ENCODE peak calls at places on chromosome 12, in five cellular contexts. One of them, this sample, is unnamed.

GRCh38 chr12:81450920-81451739 is 308.0 kb downstream of the PPFIA2 start:
- DNase-seq in NCI-H1092 treated with DMSO at 0.1 percent for 48 hours: peak; percentile 33
- DNase-seq in hypothalamus: peak; percentile 13
- DNase-seq in stimulated activated CD8-positive, alpha-beta memory T cell treated with anti-CD3 and anti-CD28 coated beads, Interleukin-4, amount 100 ng/mL, for 24 hours: no peak
- DNase-seq in globus pallidus: peak; percentile 76
- DNase-seq in this sample: no peak

GRCh38 chr12:124441443-124442190 is 125.8 kb downstream of the NCOR2 start:
- DNase-seq in NCI-H1092 treated with DMSO at 0.1 percent for 48 hours: no peak
- DNase-seq in globus pallidus: no peak
- DNase-seq in stimulated activated CD8-positive, alpha-beta memory T cell treated with anti-CD3 and anti-CD28 coated beads, Interleukin-4, amount 100 ng/mL, for 24 hours: no peak
- DNase-seq in hypothalamus: no peak
- DNase-seq in this sample: no peak

GRCh38 chr12:91582799-91583198 is 400.2 kb upstream of the DCN start:
- DNase-seq in stimulated activated CD8-positive, alpha-beta memory T cell treated with anti-CD3 and anti-CD28 coated beads, Interleukin-4, amount 100 ng/mL, for 24 hours: no peak
- DNase-seq in globus pallidus: no peak
- DNase-seq in NCI-H1092 treated with DMSO at 0.1 percent for 48 hours: no peak
- DNase-seq in hypothalamus: no peak
- DNase-seq in this sample: no peak

GRCh38 chr12:131583085-131583712 is 127.7 kb upstream of the SFSWAP start:
- DNase-seq in NCI-H1092 treated with DMSO at 0.1 percent for 48 hours: no peak
- DNase-seq in globus pallidus: no peak
- DNase-seq in stimulated activated CD8-positive, alpha-beta memory T cell treated with anti-CD3 and anti-CD28 coated beads, Interleukin-4, amount 100 ng/mL, for 24 hours: no peak
- DNase-seq in hypothalamus: no peak
- DNase-seq in this sample: no peak

GRCh38 chr12:51070004-51070403 is 13.4 kb downstream of the CSRNP2 start:
- DNase-seq in NCI-H1092 treated with DMSO at 0.1 percent for 48 hours: no peak
- DNase-seq in hypothalamus: no peak
- DNase-seq in stimulated activated CD8-positive, alpha-beta memory T cell treated with anti-CD3 and anti-CD28 coated beads, Interleukin-4, amount 100 ng/mL, for 24 hours: no peak
- DNase-seq in globus pallidus: no peak
- DNase-seq in this sample: peak; percentile 79

GRCh38 chr12:41577995-41578394 is 389.9 kb downstream of the PDZRN4 start:
- DNase-seq in hypothalamus: no peak
- DNase-seq in stimulated activated CD8-positive, alpha-beta memory T cell treated with anti-CD3 and anti-CD28 coated beads, Interleukin-4, amount 100 ng/mL, for 24 hours: no peak
- DNase-seq in NCI-H1092 treated with DMSO at 0.1 percent for 48 hours: no peak
- DNase-seq in globus pallidus: no peak
- DNase-seq in this sample: no peak

GRCh38 chr12:92676710-92677109 is 26.1 kb upstream of the PLEKHG7 start:
- DNase-seq in globus pallidus: no peak
- DNase-seq in NCI-H1092 treated with DMSO at 0.1 percent for 48 hours: no peak
- DNase-seq in hypothalamus: no peak
- DNase-seq in stimulated activated CD8-positive, alpha-beta memory T cell treated with anti-CD3 and anti-CD28 coated beads, Interleukin-4, amount 100 ng/mL, for 24 hours: no peak
- DNase-seq in this sample: no peak

GRCh38 chr12:49557917-49558215 is 10.1 kb downstream of the MCRS1 start:
- DNase-seq in NCI-H1092 treated with DMSO at 0.1 percent for 48 hours: no peak
- DNase-seq in hypothalamus: no peak
- DNase-seq in globus pallidus: no peak
- DNase-seq in stimulated activated CD8-positive, alpha-beta memory T cell treated with anti-CD3 and anti-CD28 coated beads, Interleukin-4, amount 100 ng/mL, for 24 hours: no peak
- DNase-seq in this sample: no peak

GRCh38 chr12:33488036-33488435 is 48.4 kb upstream of the SYT10 start:
- DNase-seq in stimulated activated CD8-positive, alpha-beta memory T cell treated with anti-CD3 and anti-CD28 coated beads, Interleukin-4, amount 100 ng/mL, for 24 hours: no peak
- DNase-seq in NCI-H1092 treated with DMSO at 0.1 percent for 48 hours: no peak
- DNase-seq in globus pallidus: no peak
- DNase-seq in hypothalamus: no peak
- DNase-seq in this sample: no peak

GRCh38 chr12:52191841-52192791 is at the start of gene KRT80:
- DNase-seq in NCI-H1092 treated with DMSO at 0.1 percent for 48 hours: peak; percentile 38
- DNase-seq in globus pallidus: peak; percentile 57
- DNase-seq in hypothalamus: peak; percentile 49
- DNase-seq in stimulated activated CD8-positive, alpha-beta memory T cell treated with anti-CD3 and anti-CD28 coated beads, Interleukin-4, amount 100 ng/mL, for 24 hours: no peak
- DNase-seq in this sample: peak; percentile 75

GRCh38 chr12:113040722-113041168 is 15.8 kb upstream of the DTX1 start:
- DNase-seq in stimulated activated CD8-positive, alpha-beta memory T cell treated with anti-CD3 and anti-CD28 coated beads, Interleukin-4, amount 100 ng/mL, for 24 hours: no peak
- DNase-seq in NCI-H1092 treated with DMSO at 0.1 percent for 48 hours: no peak
- DNase-seq in globus pallidus: no peak
- DNase-seq in hypothalamus: no peak
- DNase-seq in this sample: peak; percentile 55

GRCh38 chr12:54251667-54252284 is 28.1 kb downstream of the CBX5 start:
- DNase-seq in NCI-H1092 treated with DMSO at 0.1 percent for 48 hours: peak; percentile 54
- DNase-seq in globus pallidus: peak; percentile 47
- DNase-seq in hypothalamus: no peak
- DNase-seq in stimulated activated CD8-positive, alpha-beta memory T cell treated with anti-CD3 and anti-CD28 coated beads, Interleukin-4, amount 100 ng/mL, for 24 hours: no peak
- DNase-seq in this sample: no peak

GRCh38 chr12:130504836-130505175 is 167.1 kb downstream of the PIWIL1 start:
- DNase-seq in globus pallidus: no peak
- DNase-seq in stimulated activated CD8-positive, alpha-beta memory T cell treated with anti-CD3 and anti-CD28 coated beads, Interleukin-4, amount 100 ng/mL, for 24 hours: no peak
- DNase-seq in hypothalamus: no peak
- DNase-seq in NCI-H1092 treated with DMSO at 0.1 percent for 48 hours: no peak
- DNase-seq in this sample: no peak

GRCh38 chr12:131116437-131117117 is 162.9 kb downstream of the ADGRD1 start:
- DNase-seq in hypothalamus: no peak
- DNase-seq in globus pallidus: no peak
- DNase-seq in stimulated activated CD8-positive, alpha-beta memory T cell treated with anti-CD3 and anti-CD28 coated beads, Interleukin-4, amount 100 ng/mL, for 24 hours: no peak
- DNase-seq in NCI-H1092 treated with DMSO at 0.1 percent for 48 hours: no peak
- DNase-seq in this sample: peak; percentile 9

GRCh38 chr12:117439531-117440001 is 78.1 kb upstream of the NOS1 start:
- DNase-seq in globus pallidus: peak; percentile 9
- DNase-seq in NCI-H1092 treated with DMSO at 0.1 percent for 48 hours: no peak
- DNase-seq in hypothalamus: no peak
- DNase-seq in stimulated activated CD8-positive, alpha-beta memory T cell treated with anti-CD3 and anti-CD28 coated beads, Interleukin-4, amount 100 ng/mL, for 24 hours: no peak
- DNase-seq in this sample: peak; percentile 93

GRCh38 chr12:69936214-69936731 is 111.2 kb downstream of the MYRFL start:
- DNase-seq in NCI-H1092 treated with DMSO at 0.1 percent for 48 hours: no peak
- DNase-seq in hypothalamus: no peak
- DNase-seq in globus pallidus: no peak
- DNase-seq in stimulated activated CD8-positive, alpha-beta memory T cell treated with anti-CD3 and anti-CD28 coated beads, Interleukin-4, amount 100 ng/mL, for 24 hours: no peak
- DNase-seq in this sample: no peak

GRCh38 chr12:75011120-75011519 is 198.5 kb downstream of the KCNC2 start:
- DNase-seq in globus pallidus: no peak
- DNase-seq in stimulated activated CD8-positive, alpha-beta memory T cell treated with anti-CD3 and anti-CD28 coated beads, Interleukin-4, amount 100 ng/mL, for 24 hours: no peak
- DNase-seq in NCI-H1092 treated with DMSO at 0.1 percent for 48 hours: no peak
- DNase-seq in hypothalamus: no peak
- DNase-seq in this sample: no peak

GRCh38 chr12:6684609-6685008 is 4.6 kb downstream of the ZNF384 start:
- DNase-seq in hypothalamus: no peak
- DNase-seq in globus pallidus: no peak
- DNase-seq in stimulated activated CD8-positive, alpha-beta memory T cell treated with anti-CD3 and anti-CD28 coated beads, Interleukin-4, amount 100 ng/mL, for 24 hours: no peak
- DNase-seq in NCI-H1092 treated with DMSO at 0.1 percent for 48 hours: peak; percentile 16
- DNase-seq in this sample: no peak

GRCh38 chr12:2682301-2683282 is 112.2 kb upstream of the FKBP4 start:
- DNase-seq in hypothalamus: no peak
- DNase-seq in NCI-H1092 treated with DMSO at 0.1 percent for 48 hours: peak; percentile 40
- DNase-seq in globus pallidus: peak; percentile 7
- DNase-seq in stimulated activated CD8-positive, alpha-beta memory T cell treated with anti-CD3 and anti-CD28 coated beads, Interleukin-4, amount 100 ng/mL, for 24 hours: no peak
- DNase-seq in this sample: no peak

GRCh38 chr12:54933381-54933780 is 51.2 kb downstream of the TESPA1 start:
- DNase-seq in NCI-H1092 treated with DMSO at 0.1 percent for 48 hours: no peak
- DNase-seq in globus pallidus: no peak
- DNase-seq in stimulated activated CD8-positive, alpha-beta memory T cell treated with anti-CD3 and anti-CD28 coated beads, Interleukin-4, amount 100 ng/mL, for 24 hours: no peak
- DNase-seq in hypothalamus: no peak
- DNase-seq in this sample: no peak

GRCh38 chr12:5571115-5571514 is 139.2 kb downstream of the NTF3 start:
- DNase-seq in hypothalamus: no peak
- DNase-seq in NCI-H1092 treated with DMSO at 0.1 percent for 48 hours: no peak
- DNase-seq in globus pallidus: no peak
- DNase-seq in stimulated activated CD8-positive, alpha-beta memory T cell treated with anti-CD3 and anti-CD28 coated beads, Interleukin-4, amount 100 ng/mL, for 24 hours: no peak
- DNase-seq in this sample: no peak

GRCh38 chr12:132373967-132374820 is 44.8 kb upstream of the GALNT9 start:
- DNase-seq in NCI-H1092 treated with DMSO at 0.1 percent for 48 hours: no peak
- DNase-seq in globus pallidus: no peak
- DNase-seq in stimulated activated CD8-positive, alpha-beta memory T cell treated with anti-CD3 and anti-CD28 coated beads, Interleukin-4, amount 100 ng/mL, for 24 hours: no peak
- DNase-seq in hypothalamus: no peak
- DNase-seq in this sample: no peak

GRCh38 chr12:81596558-81596957 is 162.6 kb downstream of the PPFIA2 start:
- DNase-seq in hypothalamus: no peak
- DNase-seq in NCI-H1092 treated with DMSO at 0.1 percent for 48 hours: peak; percentile 28
- DNase-seq in stimulated activated CD8-positive, alpha-beta memory T cell treated with anti-CD3 and anti-CD28 coated beads, Interleukin-4, amount 100 ng/mL, for 24 hours: no peak
- DNase-seq in globus pallidus: no peak
- DNase-seq in this sample: no peak

GRCh38 chr12:16016748-16017147 is 105.6 kb downstream of the DERA start:
- DNase-seq in hypothalamus: no peak
- DNase-seq in globus pallidus: no peak
- DNase-seq in stimulated activated CD8-positive, alpha-beta memory T cell treated with anti-CD3 and anti-CD28 coated beads, Interleukin-4, amount 100 ng/mL, for 24 hours: no peak
- DNase-seq in NCI-H1092 treated with DMSO at 0.1 percent for 48 hours: no peak
- DNase-seq in this sample: no peak

GRCh38 chr12:119208626-119209061 is 29.9 kb downstream of the HSPB8 start:
- DNase-seq in NCI-H1092 treated with DMSO at 0.1 percent for 48 hours: no peak
- DNase-seq in stimulated activated CD8-positive, alpha-beta memory T cell treated with anti-CD3 and anti-CD28 coated beads, Interleukin-4, amount 100 ng/mL, for 24 hours: no peak
- DNase-seq in globus pallidus: peak; percentile 72
- DNase-seq in hypothalamus: peak; percentile 55
- DNase-seq in this sample: peak; percentile 89

GRCh38 chr12:82089369-82090121 is 268.6 kb downstream of the CCDC59 start:
- DNase-seq in NCI-H1092 treated with DMSO at 0.1 percent for 48 hours: no peak
- DNase-seq in hypothalamus: no peak
- DNase-seq in stimulated activated CD8-positive, alpha-beta memory T cell treated with anti-CD3 and anti-CD28 coated beads, Interleukin-4, amount 100 ng/mL, for 24 hours: no peak
- DNase-seq in globus pallidus: no peak
- DNase-seq in this sample: no peak